ENCODE peak calls at places on chromosomes 1 and 21, in ten cellular contexts. X, T, A, N, I, W, F, K, Q and O are unnamed samples.

GRCh38 chr1:198756470-198756869 is 117.6 kb downstream of the PTPRC start:
- DNase-seq in X (no peak), T (no peak), A (no peak), N (no peak), I (no peak), W (no peak), F (no peak), K (no peak), Q (no peak), O (peak)

GRCh38 chr1:40820911-40821693 is 37.5 kb downstream of the KCNQ4 start:
- DNase-seq in X (no peak), T (no peak), A (no peak), N (no peak), I (no peak), W (no peak), F (no peak), K (no peak), Q (no peak), O (no peak)

GRCh38 chr1:221735976-221736375 is 5.9 kb downstream of the DUSP10 start:
- DNase-seq in X (no peak), T (no peak), A (no peak), N (no peak), I (no peak), W (no peak), F (no peak), K (no peak), Q (no peak), O (no peak)

GRCh38 chr1:232620356-232620841 is 9.5 kb downstream of the SIPA1L2 start:
- DNase-seq in X (peak), T (peak), A (no peak), N (no peak), I (peak), W (no peak), F (peak), K (no peak), Q (peak), O (peak)

GRCh38 chr1:231337043-231337471 is 595 bp downstream of the EXOC8 start:
- DNase-seq in X (peak), T (no peak), A (no peak), N (peak), I (no peak), W (no peak), F (no peak), K (no peak), Q (peak), O (no peak)

GRCh38 chr1:151972533-151973270 is 21.0 kb downstream of the S100A10 start:
- DNase-seq in X (no peak), T (peak), A (no peak), N (no peak), I (peak), W (peak), F (no peak), K (peak), Q (no peak), O (peak)

GRCh38 chr1:160522622-160523345 is at the start of gene SLAMF6:
- DNase-seq in X (no peak), T (no peak), A (no peak), N (no peak), I (no peak), W (no peak), F (no peak), K (no peak), Q (no peak), O (no peak)

GRCh38 chr1:35288761-35289160 is 20.3 kb downstream of the ZMYM4 start:
- DNase-seq in X (no peak), T (no peak), A (no peak), N (no peak), I (peak), W (no peak), F (no peak), K (no peak), Q (no peak), O (peak)

GRCh38 chr1:33383974-33384767 is 46.7 kb downstream of the PHC2 start:
- DNase-seq in X (no peak), T (no peak), A (no peak), N (no peak), I (peak), W (no peak), F (peak), K (no peak), Q (no peak), O (peak)

GRCh38 chr1:7810395-7810794 is 26.3 kb downstream of the PER3 start:
- DNase-seq in X (no peak), T (no peak), A (no peak), N (no peak), I (peak), W (no peak), F (no peak), K (no peak), Q (no peak), O (peak)

GRCh38 chr1:147551036-147551435 is 9.7 kb downstream of the BCL9 start:
- DNase-seq in X (no peak), T (no peak), A (no peak), N (no peak), I (no peak), W (no peak), F (no peak), K (no peak), Q (no peak), O (no peak)

GRCh38 chr21:17495680-17496079 is 17.2 kb upstream of the CXADR start:
- DNase-seq in X (no peak), T (no peak), A (no peak), N (no peak), I (no peak), W (peak), F (no peak), K (no peak), Q (no peak), O (peak)

GRCh38 chr21:26708223-26708800 is 135.2 kb upstream of the CYYR1 start:
- DNase-seq in X (no peak), T (no peak), A (no peak), N (no peak), I (no peak), W (no peak), F (no peak), K (no peak), Q (no peak), O (no peak)

GRCh38 chr1:68746378-68746777 is 249.5 kb upstream of the DEPDC1 start:
- DNase-seq in X (no peak), T (no peak), A (no peak), N (no peak), I (no peak), W (no peak), F (no peak), K (no peak), Q (no peak), O (no peak)

GRCh38 chr1:68751723-68752122 is 254.8 kb upstream of the DEPDC1 start:
- DNase-seq in X (no peak), T (no peak), A (no peak), N (no peak), I (no peak), W (no peak), F (no peak), K (no peak), Q (no peak), O (no peak)
- TF ChIP-seq CTCF in X (no peak), T (peak), A (peak), N (no peak), I (peak), W (peak), F (no peak), K (peak), Q (no peak), O (no peak)

DNA sequence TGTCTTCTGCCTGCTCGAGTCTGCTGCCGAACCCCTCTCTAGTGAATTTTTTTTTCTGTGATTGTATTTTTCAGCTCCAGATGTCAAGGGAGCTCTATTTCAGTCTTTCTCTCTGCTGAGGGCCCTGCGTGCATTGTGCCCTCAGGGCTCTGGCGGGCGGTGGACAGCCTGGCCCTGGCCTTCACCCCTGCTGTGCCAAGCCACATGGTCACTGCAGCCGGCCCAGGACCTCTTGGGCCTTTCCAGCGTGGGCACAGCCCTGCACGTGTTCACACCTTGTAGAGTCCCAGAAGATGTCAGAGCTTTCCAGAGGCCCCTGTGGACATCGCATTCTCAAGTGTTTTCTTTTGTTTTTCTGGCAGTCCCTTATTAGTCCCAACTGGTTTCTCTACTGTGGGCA is 55.7 kb downstream of the PCNT start:
- DNase-seq in X (no peak), T (no peak), A (no peak), N (no peak), I (no peak), W (no peak), F (no peak), K (no peak), Q (no peak), O (no peak)
- TF ChIP-seq CTCF in X (no peak), T (no peak), A (no peak), N (no peak), I (no peak), W (no peak), F (no peak), K (no peak), Q (no peak), O (no peak)

GRCh38 chr21:45490049-45490731 is 52.0 kb downstream of the SLC19A1 start:
- DNase-seq in X (no peak), T (no peak), A (no peak), N (no peak), I (no peak), W (no peak), F (no peak), K (no peak), Q (no peak), O (no peak)

GRCh38 chr21:45487891-45488600 is 54.2 kb downstream of the SLC19A1 start:
- DNase-seq in X (no peak), T (no peak), A (no peak), N (no peak), I (peak), W (peak), F (no peak), K (no peak), Q (no peak), O (no peak)

GRCh38 chr21:45488839-45489479 is 53.3 kb downstream of the SLC19A1 start:
- DNase-seq in X (no peak), T (peak), A (no peak), N (no peak), I (no peak), W (peak), F (no peak), K (no peak), Q (no peak), O (no peak)

GRCh38 chr21:45491056-45491455 is 51.2 kb downstream of the SLC19A1 start:
- DNase-seq in X (no peak), T (no peak), A (no peak), N (no peak), I (no peak), W (no peak), F (no peak), K (no peak), Q (no peak), O (no peak)

DNA sequence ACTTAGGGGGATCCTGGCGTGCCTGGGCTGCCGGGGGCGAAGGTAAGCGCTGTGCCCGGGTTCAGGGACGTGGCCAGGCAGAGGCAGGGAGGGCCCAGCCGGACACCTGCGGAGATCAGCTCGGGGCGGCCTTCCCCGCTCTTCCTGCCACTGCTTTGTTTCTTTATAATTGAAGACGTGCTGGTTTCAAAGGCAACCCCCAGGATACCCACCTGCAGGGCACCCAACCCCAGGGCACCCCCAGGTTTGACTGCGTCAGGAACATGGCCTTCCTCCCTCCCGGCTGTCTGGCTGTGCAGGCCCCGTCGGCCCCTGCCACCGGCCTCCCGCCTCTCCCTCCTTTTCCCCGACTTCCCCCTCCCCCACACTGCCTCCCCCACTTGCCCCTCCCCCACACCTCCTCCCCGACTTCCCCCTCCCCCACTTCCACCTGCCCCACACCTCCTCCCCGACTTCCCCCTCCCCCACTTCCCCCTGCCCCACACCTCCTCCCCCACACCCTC is 52.7 kb downstream of the SLC19A1 start:
- DNase-seq in X (no peak), T (no peak), A (no peak), N (no peak), I (no peak), W (no peak), F (no peak), K (no peak), Q (no peak), O (no peak)
- TF ChIP-seq CTCF in X (no peak), T (no peak), A (no peak), N (no peak), I (no peak), W (no peak), F (no peak), K (no peak), Q (no peak), O (no peak)

GRCh38 chr1:248905949-248906740 is at the start of gene PGBD2:
- DNase-seq in X (peak), T (peak), A (peak), N (peak), I (peak), W (peak), F (peak), K (peak), Q (peak), O (peak)
- TF ChIP-seq CTCF in X (peak), T (peak), A (peak), N (peak), I (peak), W (peak), F (peak), K (peak), Q (peak), O (peak)

GRCh38 chr1:179714159-179714558 is 28.9 kb upstream of the FAM163A start:
- DNase-seq in X (no peak), T (no peak), A (no peak), N (no peak), I (no peak), W (no peak), F (no peak), K (no peak), Q (no peak), O (no peak)
- TF ChIP-seq CTCF in X (no peak), T (no peak), A (no peak), N (no peak), I (no peak), W (no peak), F (no peak), K (no peak), Q (no peak), O (no peak)

GRCh38 chr21:38467369-38467768 is 30.9 kb downstream of the ERG start:
- DNase-seq in X (no peak), T (no peak), A (no peak), N (no peak), I (no peak), W (no peak), F (no peak), K (no peak), Q (no peak), O (no peak)

GRCh38 chr21:38471766-38472165 is 26.5 kb downstream of the ERG start:
- DNase-seq in X (no peak), T (no peak), A (no peak), N (no peak), I (no peak), W (no peak), F (no peak), K (no peak), Q (no peak), O (no peak)

GRCh38 chr21:38470762-38471161 is 27.5 kb downstream of the ERG start:
- DNase-seq in X (no peak), T (no peak), A (no peak), N (no peak), I (no peak), W (no peak), F (no peak), K (no peak), Q (no peak), O (peak)

GRCh38 chr21:38468989-38469388 is 29.3 kb downstream of the ERG start:
- DNase-seq in X (no peak), T (no peak), A (no peak), N (no peak), I (no peak), W (no peak), F (no peak), K (no peak), Q (no peak), O (no peak)

DNA sequence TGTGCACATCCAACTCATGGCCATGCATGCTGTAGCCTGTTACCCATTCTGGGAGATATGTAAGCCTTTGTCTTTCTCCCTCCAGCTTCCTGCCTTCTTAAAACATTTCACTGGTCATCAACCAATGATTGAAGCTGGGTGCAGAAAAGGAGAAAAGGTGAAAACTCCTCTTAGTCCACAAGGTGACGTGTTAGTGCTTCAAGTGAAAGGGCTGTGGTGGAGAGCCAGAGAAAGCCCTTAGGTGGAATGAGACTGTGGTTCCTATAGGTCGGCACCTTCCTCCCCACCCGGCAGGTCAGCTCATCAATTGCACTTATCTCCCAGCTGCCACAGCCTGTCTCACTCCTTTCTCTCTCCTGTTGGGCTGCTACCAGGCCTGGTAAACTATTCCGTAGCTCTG is 30.4 kb downstream of the ERG start:
- DNase-seq in X (no peak), T (peak), A (no peak), N (no peak), I (no peak), W (no peak), F (no peak), K (no peak), Q (no peak), O (no peak)
- TF ChIP-seq CTCF in X (no peak), T (peak), A (no peak), N (peak), I (no peak), W (no peak), F (no peak), K (no peak), Q (no peak), O (no peak)

DNA sequence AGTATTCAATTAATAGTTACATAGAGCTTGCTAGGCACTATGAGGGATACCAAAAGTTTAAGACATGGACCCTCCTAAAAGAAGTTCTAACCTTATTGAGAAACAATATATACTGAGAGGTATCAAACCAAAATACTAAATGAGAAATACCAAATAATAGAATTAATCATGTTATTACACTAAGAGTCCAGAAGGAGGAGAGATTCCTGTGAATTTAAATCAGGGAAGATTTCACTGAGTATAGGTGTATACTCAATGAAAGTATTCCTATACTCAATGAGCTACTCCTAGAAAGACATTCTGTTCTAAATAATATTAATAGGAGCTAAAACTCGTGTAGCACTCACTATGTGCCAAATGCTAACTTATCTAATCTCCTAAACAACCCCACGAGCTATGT is 9.4 kb downstream of the CR1L start:
- DNase-seq in X (no peak), T (no peak), A (no peak), N (no peak), I (no peak), W (no peak), F (no peak), K (no peak), Q (no peak), O (peak)
- TF ChIP-seq CTCF in X (no peak), T (peak), A (peak), N (peak), I (no peak), W (peak), F (no peak), K (peak), Q (no peak), O (peak)

GRCh38 chr1:193408782-193409293 is 222.4 kb upstream of the B3GALT2 start:
- DNase-seq in X (peak), T (no peak), A (no peak), N (no peak), I (peak), W (peak), F (peak), K (no peak), Q (peak), O (peak)
- TF ChIP-seq CTCF in X (no peak), T (no peak), A (no peak), N (no peak), I (peak), W (no peak), F (no peak), K (no peak), Q (no peak), O (peak)

GRCh38 chr1:97190326-97190725 is 468.7 kb downstream of the PTBP2 start:
- DNase-seq in X (no peak), T (no peak), A (no peak), N (no peak), I (peak), W (no peak), F (no peak), K (no peak), Q (no peak), O (peak)

GRCh38 chr1:97196825-97197516 is 475.4 kb downstream of the PTBP2 start:
- DNase-seq in X (no peak), T (no peak), A (no peak), N (no peak), I (no peak), W (no peak), F (no peak), K (no peak), Q (no peak), O (no peak)

GRCh38 chr1:97192872-97193572 is 471.4 kb downstream of the PTBP2 start:
- DNase-seq in X (no peak), T (no peak), A (no peak), N (no peak), I (peak), W (no peak), F (no peak), K (peak), Q (no peak), O (peak)
- TF ChIP-seq CTCF in X (no peak), T (no peak), A (no peak), N (no peak), I (peak), W (no peak), F (no peak), K (no peak), Q (no peak), O (peak)